ENCODE peak calls at places on chromosomes 3 and 15, in six cellular contexts. I, W, N, M, E and J are unnamed samples.

GRCh38 chr3:10952525-10952924 is 40.0 kb upstream of the SLC6A1 start:
- DNase-seq in I (no peak), W (no peak), N (no peak), M (no peak), E (no peak), J (no peak)

GRCh38 chr3:161132391-161132790 is 27.2 kb upstream of the B3GALNT1 start:
- DNase-seq in I (no peak), W (no peak), N (no peak), M (no peak), E (no peak), J (no peak)

GRCh38 chr3:190032924-190033323 is 87.8 kb downstream of the P3H2 start:
- DNase-seq in I (no peak), W (no peak), N (no peak), M (no peak), E (peak; percentile 50), J (no peak)

GRCh38 chr3:124818398-124819150 is 68.6 kb downstream of the ITGB5 start:
- DNase-seq in I (no peak), W (no peak), N (no peak), M (no peak), E (no peak), J (no peak)

GRCh38 chr3:14791343-14791945 is 27.3 kb upstream of the FGD5 start:
- DNase-seq in I (peak; percentile 54), W (peak; percentile 76), N (peak; percentile 74), M (peak; percentile 55), E (peak; percentile 30), J (peak; percentile 37)

GRCh38 chr3:151593923-151594322 is 133.1 kb upstream of the IGSF10 start:
- DNase-seq in I (no peak), W (no peak), N (no peak), M (no peak), E (peak; percentile 76), J (no peak)

GRCh38 chr15:92112711-92113110 is 259.2 kb downstream of the SLCO3A1 start:
- DNase-seq in I (no peak), W (no peak), N (no peak), M (no peak), E (no peak), J (no peak)

GRCh38 chr3:9581742-9582141 is 28.1 kb upstream of the LHFPL4 start:
- DNase-seq in I (no peak), W (no peak), N (no peak), M (no peak), E (no peak), J (no peak)

GRCh38 chr3:97265237-97266005 is 451.0 kb downstream of the EPHA6 start:
- DNase-seq in I (no peak), W (no peak), N (no peak), M (no peak), E (no peak), J (no peak)

GRCh38 chr3:134353831-134354611 is 20.2 kb downstream of the AMOTL2 start:
- DNase-seq in I (no peak), W (peak; percentile 68), N (no peak), M (no peak), E (no peak), J (no peak)

GRCh38 chr3:100737334-100737733 is 28.0 kb downstream of the TFG start:
- DNase-seq in I (no peak), W (no peak), N (no peak), M (peak; percentile 43), E (peak; percentile 23), J (no peak)

GRCh38 chr15:33443699-33444098 is 132.9 kb downstream of the RYR3 start:
- DNase-seq in I (no peak), W (no peak), N (no peak), M (no peak), E (no peak), J (no peak)

GRCh38 chr3:18044191-18044590 is 301.8 kb upstream of the TBC1D5 start:
- DNase-seq in I (no peak), W (no peak), N (no peak), M (no peak), E (no peak), J (no peak)

GRCh38 chr3:9704343-9705322 is 1.0 kb downstream of the CPNE9 start:
- DNase-seq in I (no peak), W (peak; percentile 54), N (peak; percentile 59), M (no peak), E (peak; percentile 21), J (no peak)

GRCh38 chr3:63972196-63972595 is 51.1 kb downstream of the PSMD6 start:
- DNase-seq in I (no peak), W (no peak), N (no peak), M (no peak), E (peak; percentile 25), J (no peak)

GRCh38 chr15:51736646-51737537 is 563 bp downstream of the LYSMD2 start:
- DNase-seq in I (peak; percentile 59), W (peak; percentile 77), N (peak; percentile 71), M (peak; percentile 75), E (peak; percentile 45), J (peak; percentile 41)

GRCh38 chr3:111369953-111370352 is 172.0 kb upstream of the CD96 start:
- DNase-seq in I (no peak), W (no peak), N (no peak), M (no peak), E (peak; percentile 48), J (no peak)

GRCh38 chr3:65330072-65330471 is 642.3 kb upstream of the ADAMTS9 start:
- DNase-seq in I (no peak), W (no peak), N (no peak), M (no peak), E (peak; percentile 2), J (no peak)

GRCh38 chr3:54211097-54211496 is 88.7 kb downstream of the CACNA2D3 start:
- DNase-seq in I (no peak), W (no peak), N (no peak), M (no peak), E (no peak), J (no peak)

GRCh38 chr3:47890832-47891620 is 88.1 kb downstream of the DHX30 start:
- DNase-seq in I (no peak), W (no peak), N (no peak), M (no peak), E (no peak), J (no peak)

GRCh38 chr3:20028846-20029430 is 11.3 kb upstream of the KAT2B start:
- DNase-seq in I (no peak), W (no peak), N (no peak), M (no peak), E (no peak), J (no peak)

GRCh38 chr3:13073042-13073906 is at the start of gene IQSEC1:
- DNase-seq in I (peak; percentile 64), W (peak; percentile 29), N (peak; percentile 92), M (no peak), E (no peak), J (peak; percentile 68)

GRCh38 chr3:67334588-67334987 is 319.8 kb downstream of the SUCLG2 start:
- DNase-seq in I (no peak), W (no peak), N (no peak), M (no peak), E (no peak), J (no peak)

GRCh38 chr3:185332026-185332735 is 30.8 kb upstream of the MAP3K13 start:
- DNase-seq in I (no peak), W (no peak), N (peak; percentile 40), M (peak; percentile 67), E (peak; percentile 79), J (no peak)

GRCh38 chr3:52234516-52235447 is 4.2 kb downstream of the TWF2 start:
- DNase-seq in I (no peak), W (no peak), N (no peak), M (no peak), E (no peak), J (no peak)

GRCh38 chr3:187836848-187837770 is 91.8 kb upstream of the BCL6 start:
- DNase-seq in I (no peak), W (no peak), N (no peak), M (no peak), E (no peak), J (no peak)

GRCh38 chr3:112761062-112761638 is 85.5 kb downstream of the CD200R1L start:
- DNase-seq in I (no peak), W (no peak), N (no peak), M (no peak), E (no peak), J (no peak)

GRCh38 chr3:57221883-57222282 is 5.6 kb upstream of the APPL1 start:
- DNase-seq in I (no peak), W (no peak), N (no peak), M (no peak), E (peak; percentile 20), J (no peak)

GRCh38 chr3:42653560-42654330 is at the start of gene ZBTB47:
- DNase-seq in I (no peak), W (peak; percentile 52), N (peak; percentile 54), M (no peak), E (peak; percentile 50), J (no peak)

GRCh38 chr3:13015286-13016082 is 57.7 kb downstream of the IQSEC1 start:
- DNase-seq in I (peak; percentile 53), W (no peak), N (no peak), M (peak; percentile 90), E (no peak), J (peak; percentile 59)

GRCh38 chr15:90910441-90911301 is 7.6 kb downstream of the MAN2A2 start:
- DNase-seq in I (no peak), W (no peak), N (no peak), M (no peak), E (no peak), J (no peak)

GRCh38 chr3:13060341-13060910 is 12.8 kb downstream of the IQSEC1 start:
- DNase-seq in I (no peak), W (no peak), N (no peak), M (no peak), E (no peak), J (no peak)

GRCh38 chr3:105970283-105970682 is 101.5 kb upstream of the CBLB start:
- DNase-seq in I (no peak), W (peak; percentile 23), N (no peak), M (peak; percentile 39), E (peak; percentile 82), J (no peak)

GRCh38 chr3:46127503-46127902 is 80.6 kb downstream of the CCR1 start:
- DNase-seq in I (no peak), W (no peak), N (no peak), M (no peak), E (peak; percentile 94), J (no peak)